ENCODE peak calls at places on chromosomes 16 and 17, in four cellular contexts. G, H, N and Z are unnamed samples.
A peak's percentile ranks its signal among the peaks of the same experiment; 100 is the strongest.

GRCh38 chr16:64094992-64095579 is 1026.8 kb downstream of the CDH11 start:
- DNase-seq in G (no peak), H (no peak), N (no peak), Z (no peak)

GRCh38 chr17:41185001-41185400 is 290 bp upstream of the KRTAP4-1 start:
- DNase-seq in G (no peak), H (no peak), N (no peak), Z (no peak)

GRCh38 chr16:77585852-77586251 is 136.5 kb upstream of the NUDT7 start:
- DNase-seq in G (no peak), H (no peak), N (no peak), Z (no peak)

GRCh38 chr17:48054238-48055185 is 6.4 kb downstream of the NFE2L1 start:
- DNase-seq in G (no peak), H (peak; percentile 84), N (no peak), Z (peak; percentile 96)

GRCh38 chr16:23679274-23679985 is 741 bp downstream of the PLK1 start:
- DNase-seq in G (peak; percentile 53), H (peak; percentile 91), N (peak; percentile 63), Z (peak; percentile 60)

GRCh38 chr16:27781195-27781524 is 231.2 kb downstream of the KATNIP start:
- DNase-seq in G (no peak), H (no peak), N (no peak), Z (no peak)

GRCh38 chr17:39461911-39462641 is 790 bp downstream of the CDK12 start:
- DNase-seq in G (no peak), H (peak; percentile 84), N (peak; percentile 36), Z (peak; percentile 9)

GRCh38 chr16:35725949-35726348 is 2266.5 kb downstream of the TP53TG3F start:
- DNase-seq in G (no peak), H (no peak), N (no peak), Z (no peak)

GRCh38 chr17:81939881-81940385 is 2.8 kb upstream of the PYCR1 start:
- DNase-seq in G (no peak), H (no peak), N (no peak), Z (no peak)

GRCh38 chr17:73455767-73456166 is 144.0 kb upstream of the CDC42EP4 start:
- DNase-seq in G (no peak), H (no peak), N (no peak), Z (no peak)

GRCh38 chr17:73458191-73458590 is 146.4 kb upstream of the CDC42EP4 start:
- DNase-seq in G (no peak), H (no peak), N (no peak), Z (no peak)

GRCh38 chr17:73452056-73452455 is 140.3 kb upstream of the CDC42EP4 start:
- DNase-seq in G (no peak), H (no peak), N (no peak), Z (no peak)

GRCh38 chr17:73453090-73453489 is 141.3 kb upstream of the CDC42EP4 start:
- DNase-seq in G (no peak), H (no peak), N (no peak), Z (no peak)

DNA sequence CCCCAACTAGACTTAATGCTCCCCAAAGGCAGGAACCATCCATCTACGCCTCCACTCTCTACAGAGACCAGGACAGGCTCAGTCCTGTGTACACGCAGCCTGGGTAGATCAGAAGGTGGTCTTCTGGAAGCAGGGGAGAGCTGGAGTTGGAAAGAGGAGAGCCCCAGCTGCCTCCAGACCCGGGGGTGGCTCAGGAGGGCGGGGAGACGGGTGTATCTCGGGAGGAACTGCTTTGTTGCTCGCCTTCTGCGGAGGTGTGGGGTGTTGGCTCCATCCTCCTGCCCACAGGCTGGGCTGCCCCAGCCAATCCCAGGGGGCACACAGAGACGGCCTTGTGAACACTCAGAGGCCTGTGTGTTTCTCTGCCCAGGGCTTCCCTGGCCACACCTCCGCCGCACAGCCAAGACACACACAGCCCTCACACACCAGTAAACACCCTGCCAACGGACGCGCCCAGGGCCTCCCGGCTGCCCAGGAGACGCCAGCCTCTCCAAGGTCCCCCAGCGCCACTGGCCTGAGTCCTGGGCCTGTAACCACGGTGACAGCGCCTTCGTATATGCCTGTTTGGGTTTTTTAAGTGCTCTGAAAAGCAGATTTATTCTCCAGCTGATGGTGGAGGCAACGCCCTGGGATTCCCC is 143.4 kb upstream of the CDC42EP4 start:
- DNase-seq in G (no peak), H (no peak), N (no peak), Z (no peak)
- TF ChIP-seq ELF4 in G (no peak), H (no peak), N (no peak), Z (no peak)

GRCh38 chr16:30585400-30586191 is at the start of gene ZNF785:
- DNase-seq in G (peak; percentile 23), H (peak; percentile 99), N (no peak), Z (peak; percentile 96)

GRCh38 chr16:30582611-30583340 is 2.7 kb downstream of the ZNF785 start:
- DNase-seq in G (no peak), H (no peak), N (no peak), Z (no peak)

GRCh38 chr16:30588651-30589050 is 3.2 kb upstream of the ZNF785 start:
- DNase-seq in G (no peak), H (no peak), N (no peak), Z (no peak)

GRCh38 chr16:30581462-30581861 is 4.0 kb downstream of the ZNF785 start:
- DNase-seq in G (no peak), H (no peak), N (no peak), Z (no peak)

GRCh38 chr16:30585022-30585399 is 486 bp downstream of the ZNF785 start:
- DNase-seq in G (no peak), H (peak; percentile 56), N (no peak), Z (peak; percentile 40)
- TF ChIP-seq ELF4 in G (no peak), H (no peak), N (no peak), Z (no peak)

DNA sequence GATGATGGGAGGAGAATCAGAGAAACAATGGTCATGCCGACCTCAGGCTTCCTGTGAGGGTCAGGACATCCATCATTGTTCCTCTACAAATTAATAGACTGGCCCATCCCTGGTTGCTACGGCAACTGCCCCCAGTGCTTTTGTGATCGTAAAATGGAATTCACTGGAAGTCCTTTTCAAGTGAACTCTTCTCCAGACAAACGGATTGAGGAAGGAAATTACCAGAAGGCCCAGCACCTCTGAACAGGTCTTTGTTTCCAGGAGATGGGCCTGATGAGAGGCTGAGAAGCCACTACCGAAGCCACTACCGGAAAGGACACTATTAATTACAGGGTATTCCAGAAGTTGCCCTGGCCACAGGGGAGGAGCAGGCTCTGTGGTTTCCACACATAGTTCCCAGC is 126.0 kb downstream of the MGAT5B start:
- DNase-seq in G (no peak), H (no peak), N (no peak), Z (no peak)
- TF ChIP-seq ELF4 in G (no peak), H (no peak), N (no peak), Z (no peak)

GRCh38 chr17:49551221-49552069 is 24.2 kb upstream of the NXPH3 start:
- DNase-seq in G (no peak), H (no peak), N (no peak), Z (no peak)
- TF ChIP-seq ELF4 in G (no peak), H (no peak), N (no peak), Z (no peak)

GRCh38 chr17:46797131-46797530 is 21.4 kb downstream of the WNT3 start:
- DNase-seq in G (no peak), H (no peak), N (no peak), Z (no peak)

GRCh38 chr17:46796080-46796479 is 22.4 kb downstream of the WNT3 start:
- DNase-seq in G (no peak), H (no peak), N (no peak), Z (no peak)

GRCh38 chr17:46795379-46795952 is 23.0 kb downstream of the WNT3 start:
- DNase-seq in G (no peak), H (peak; percentile 95), N (peak; percentile 54), Z (no peak)

GRCh38 chr17:46794318-46794717 is 24.2 kb downstream of the WNT3 start:
- DNase-seq in G (no peak), H (no peak), N (no peak), Z (no peak)

GRCh38 chr17:46796524-46796923 is 22.0 kb downstream of the WNT3 start:
- DNase-seq in G (no peak), H (no peak), N (no peak), Z (no peak)
- TF ChIP-seq ELF4 in G (no peak), H (no peak), N (no peak), Z (no peak)

GRCh38 chr17:57143341-57143740 is 58.3 kb downstream of the AKAP1 start:
- DNase-seq in G (no peak), H (no peak), N (no peak), Z (no peak)
- TF ChIP-seq ELF4 in G (no peak), H (no peak), N (no peak), Z (no peak)

GRCh38 chr16:591892-592517 is 2.1 kb downstream of the RAB40C start:
- DNase-seq in G (no peak), H (no peak), N (no peak), Z (no peak)

GRCh38 chr16:593406-593805 is 3.5 kb downstream of the RAB40C start:
- DNase-seq in G (no peak), H (no peak), N (no peak), Z (no peak)

GRCh38 chr16:590875-591200 is 972 bp downstream of the RAB40C start:
- DNase-seq in G (no peak), H (no peak), N (no peak), Z (no peak)

GRCh38 chr16:593807-594206 is 3.9 kb downstream of the RAB40C start:
- DNase-seq in G (no peak), H (no peak), N (no peak), Z (no peak)

GRCh38 chr16:592518-593306 is 2.8 kb downstream of the RAB40C start:
- DNase-seq in G (peak; percentile 70), H (no peak), N (peak; percentile 51), Z (no peak)
- TF ChIP-seq ELF4 in G (no peak), H (no peak), N (no peak), Z (no peak)

DNA sequence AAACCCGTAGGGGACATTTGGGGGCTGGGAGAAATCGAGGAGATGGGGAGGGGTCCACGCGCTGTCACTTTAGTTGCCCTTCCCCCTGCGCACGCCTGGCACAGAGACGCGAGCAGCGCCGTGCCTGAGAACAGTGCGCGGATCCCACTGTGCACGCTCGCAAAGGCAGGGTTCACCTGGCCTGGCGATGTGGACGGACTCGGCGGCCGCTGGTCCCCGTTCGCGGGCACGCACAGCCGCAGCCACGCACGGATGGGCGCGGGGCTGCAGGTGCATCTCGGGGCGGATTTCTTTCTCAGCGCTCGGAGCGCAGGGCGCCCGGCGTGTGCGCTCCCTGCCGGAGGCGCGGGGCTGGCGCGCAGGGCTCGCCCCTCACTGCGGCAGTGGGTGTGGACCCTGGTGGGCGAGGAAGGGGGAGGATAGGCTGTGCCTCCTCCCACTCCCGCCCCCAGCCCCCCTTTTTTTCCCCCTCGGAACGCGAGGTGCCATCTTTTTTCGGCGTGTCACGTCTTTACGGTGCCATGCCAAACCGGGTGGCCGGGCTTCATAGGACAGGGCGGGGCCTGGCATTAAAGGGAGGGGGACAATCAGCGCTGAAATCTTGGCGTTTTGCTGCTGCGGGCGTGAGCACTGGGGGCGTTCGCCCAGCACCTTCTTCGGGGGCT is 1.1 kb downstream of the MAPT start:
- DNase-seq in G (peak; percentile 44), H (no peak), N (no peak), Z (peak; percentile 38)
- TF ChIP-seq ELF4 in G (no peak), H (no peak), N (no peak), Z (no peak)

GRCh38 chr17:62014526-62014925 is 50.6 kb downstream of the MED13 start:
- DNase-seq in G (no peak), H (no peak), N (no peak), Z (no peak)

GRCh38 chr17:62017496-62017895 is 47.6 kb downstream of the MED13 start:
- DNase-seq in G (no peak), H (no peak), N (no peak), Z (no peak)

DNA sequence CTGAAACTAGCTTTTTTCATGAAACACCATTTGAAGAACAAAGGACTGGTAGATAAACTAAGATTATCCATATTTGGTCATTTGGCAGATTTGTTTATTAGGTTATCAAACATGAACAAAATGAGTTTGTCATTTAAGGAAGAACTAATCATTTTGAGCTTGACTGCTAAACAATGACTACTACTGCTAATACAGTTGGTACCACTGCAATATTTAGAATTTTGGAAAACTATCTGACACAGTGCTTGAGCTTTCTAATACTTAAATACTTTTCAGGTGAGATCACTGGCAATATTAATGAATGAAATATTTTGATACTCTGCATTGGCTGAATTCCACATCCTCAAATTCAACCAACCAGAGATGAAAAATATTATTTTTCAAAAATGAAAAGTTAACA is 47.2 kb downstream of the MED13 start:
- DNase-seq in G (no peak), H (no peak), N (no peak), Z (no peak)
- TF ChIP-seq ELF4 in G (no peak), H (no peak), N (no peak), Z (no peak)